ENCODE peak calls at places on chromosomes 3 and 15, in nine cellular contexts. X, W, F, C, J, B, V, Q and A are unnamed samples. For H4K20me1, the result is how much of the 10 kb centered on the place peaks cover.

GRCh38 chr3:194397757-194398312 is 1.2 kb downstream of the GP5 start:
- DNase-seq in X (no peak), C (peak), J (no peak), F (peak), Q (no peak), W (peak), V (no peak), B (peak), A (no peak)

GRCh38 chr3:134449277-134449676 is 36.5 kb downstream of the ANAPC13 start:
- DNase-seq in J (peak), C (peak), Q (no peak), X (peak), W (no peak), V (peak), F (peak), B (peak), A (peak)

GRCh38 chr3:32832193-32832592 is 14.4 kb downstream of the TRIM71 start:
- DNase-seq in B (no peak), F (no peak), C (no peak), X (no peak), V (no peak), W (no peak), J (no peak), Q (no peak), A (no peak)

GRCh38 chr3:113223831-113224240 is 12.5 kb downstream of the BOC start:
- DNase-seq in B (peak), J (no peak), F (no peak), C (no peak), Q (no peak), W (peak), V (no peak), X (no peak), A (no peak)

GRCh38 chr3:15899438-15899837 is 101.7 kb upstream of the ANKRD28 start:
- DNase-seq in J (peak), W (peak), B (peak), Q (no peak), F (no peak), X (peak), V (no peak), C (no peak), A (no peak)

GRCh38 chr3:41683666-41684350 is 278.1 kb downstream of the ULK4 start:
- DNase-seq in F (no peak), V (no peak), B (peak), C (no peak), X (peak), W (peak), J (peak), Q (no peak), A (no peak)

GRCh38 chr3:114509756-114510155 is 215.9 kb downstream of the TIGIT start:
- DNase-seq in B (no peak), Q (no peak), F (no peak), C (no peak), X (no peak), V (no peak), J (no peak), W (no peak), A (no peak)

GRCh38 chr3:188605231-188605630 is 451.3 kb downstream of the LPP start:
- DNase-seq in X (no peak), J (no peak), C (no peak), V (no peak), F (no peak), B (no peak), W (no peak), Q (no peak), A (no peak)

GRCh38 chr15:71082803-71083202 is 32.5 kb upstream of the THSD4 start:
- DNase-seq in C (no peak), Q (no peak), F (no peak), V (no peak), J (no peak), W (no peak), X (no peak), B (no peak), A (no peak)

GRCh38 chr15:78384651-78385050 is 44.5 kb downstream of the CRABP1 start:
- DNase-seq in V (no peak), C (no peak), Q (no peak), X (no peak), W (no peak), B (no peak), F (no peak), J (no peak), A (no peak)

GRCh38 chr3:125055165-125055912 is 458 bp downstream of the HEG1 start:
- DNase-seq in F (peak), B (peak), V (no peak), X (no peak), Q (no peak), J (peak), W (no peak), C (no peak), A (peak)

GRCh38 chr3:124558898-124559649 is 171.2 kb upstream of the UMPS start:
- DNase-seq in Q (no peak), X (peak), C (peak), J (peak), W (peak), B (peak), F (no peak), V (no peak), A (no peak)

GRCh38 chr15:99564221-99565030 is 1.4 kb upstream of the MEF2A start:
- DNase-seq in F (no peak), J (peak), Q (peak), V (peak), W (peak), X (no peak), C (peak), B (peak), A (no peak)

GRCh38 chr15:91021516-91022074 is 799 bp downstream of the VPS33B start:
- DNase-seq in W (peak), J (peak), C (no peak), F (no peak), V (no peak), Q (no peak), B (no peak), X (no peak), A (no peak)

GRCh38 chr3:852033-852432 is 240.8 kb upstream of the CNTN6 start:
- DNase-seq in W (no peak), B (no peak), F (peak), X (no peak), J (no peak), V (no peak), C (no peak), Q (no peak), A (no peak)

GRCh38 chr3:170714151-170714550 is 128.3 kb upstream of the SLC7A14 start:
- DNase-seq in C (no peak), F (no peak), J (peak), X (peak), Q (no peak), W (peak), V (no peak), B (no peak), A (no peak)

GRCh38 chr15:67142142-67143092 is 77.0 kb downstream of the SMAD3 start:
- DNase-seq in C (no peak), X (peak), Q (no peak), V (no peak), F (no peak), J (peak), B (peak), W (peak), A (no peak)
- H4K20me1 ChIP-seq in C (under half), X (under half), Q (under half), V (under half), F (under half), J (under half), B (under half), W (under half), A (under half)

GRCh38 chr3:120673116-120673515 is 8.9 kb downstream of the HGD start:
- DNase-seq in W (no peak), F (no peak), B (no peak), X (no peak), C (no peak), Q (no peak), J (no peak), V (no peak), A (no peak)
- H4K20me1 ChIP-seq in W (under half), F (under half), B (under half), X (under half), C (under half), Q (under half), J (under half), V (under half), A (under half)

GRCh38 chr3:123070471-123070870 is 3.6 kb downstream of the PDIA5 start:
- DNase-seq in V (no peak), B (peak), C (peak), Q (no peak), F (no peak), X (no peak), J (no peak), W (no peak), A (no peak)
- H4K20me1 ChIP-seq in V (under half), B (half or more), C (under half), Q (under half), F (under half), X (under half), J (half or more), W (under half), A (under half)

GRCh38 chr3:172279191-172279640 is 169.0 kb downstream of the GHSR start:
- DNase-seq in V (peak), Q (no peak), J (no peak), B (no peak), X (no peak), C (no peak), W (peak), F (no peak), A (no peak)
- H4K20me1 ChIP-seq in V (under half), Q (under half), J (under half), B (under half), X (under half), C (under half), W (under half), F (under half), A (under half)